ENCODE peak calls at places on chromosome 13, in eight cellular contexts. One of them, this sample, is unnamed.
A peak's percentile ranks its signal among the peaks of the same experiment; 100 is the strongest.

GRCh38 chr13:23909606-23910005 is 12.3 kb upstream of the C1QTNF9B start:
- DNase-seq in keratinocyte: no peak
- DNase-seq in upper lobe of left lung: no peak
- DNase-seq in body of pancreas: no peak
- DNase-seq in brain microvascular endothelial cell: no peak
- DNase-seq in fibroblast of lung: no peak
- DNase-seq in gastrocnemius medialis: no peak
- DNase-seq in A673: no peak
- DNase-seq in this sample: no peak

GRCh38 chr13:103788061-103788652 is 721.9 kb upstream of the SLC10A2 start:
- DNase-seq in brain microvascular endothelial cell: peak; percentile 14
- DNase-seq in fibroblast of lung: no peak
- DNase-seq in keratinocyte: no peak
- DNase-seq in upper lobe of left lung: no peak
- DNase-seq in gastrocnemius medialis: no peak
- DNase-seq in body of pancreas: no peak
- DNase-seq in A673: peak; percentile 4
- DNase-seq in this sample: peak; percentile 64

GRCh38 chr13:51879133-51879532 is 17.4 kb downstream of the CCDC70 start:
- DNase-seq in gastrocnemius medialis: no peak
- DNase-seq in A673: no peak
- DNase-seq in brain microvascular endothelial cell: no peak
- DNase-seq in body of pancreas: no peak
- DNase-seq in fibroblast of lung: no peak
- DNase-seq in upper lobe of left lung: no peak
- DNase-seq in keratinocyte: no peak
- DNase-seq in this sample: no peak

GRCh38 chr13:62432906-62433305 is 1017.3 kb upstream of the PCDH20 start:
- DNase-seq in body of pancreas: no peak
- DNase-seq in A673: no peak
- DNase-seq in brain microvascular endothelial cell: no peak
- DNase-seq in upper lobe of left lung: no peak
- DNase-seq in gastrocnemius medialis: no peak
- DNase-seq in keratinocyte: no peak
- DNase-seq in fibroblast of lung: no peak
- DNase-seq in this sample: no peak

GRCh38 chr13:99067160-99067985 is 89.5 kb upstream of the DOCK9 start:
- DNase-seq in upper lobe of left lung: no peak
- DNase-seq in body of pancreas: no peak
- DNase-seq in A673: no peak
- DNase-seq in gastrocnemius medialis: no peak
- DNase-seq in fibroblast of lung: peak; percentile 94
- DNase-seq in keratinocyte: peak; percentile 68
- DNase-seq in brain microvascular endothelial cell: peak; percentile 28
- DNase-seq in this sample: peak; percentile 33

GRCh38 chr13:43522788-43523187 is 264.0 kb downstream of the ENOX1 start:
- DNase-seq in upper lobe of left lung: no peak
- DNase-seq in A673: no peak
- DNase-seq in keratinocyte: no peak
- DNase-seq in body of pancreas: no peak
- DNase-seq in brain microvascular endothelial cell: peak; percentile 55
- DNase-seq in fibroblast of lung: peak; percentile 77
- DNase-seq in gastrocnemius medialis: no peak
- DNase-seq in this sample: no peak

GRCh38 chr13:84431646-84432045 is 549.4 kb upstream of the SLITRK1 start:
- DNase-seq in fibroblast of lung: peak; percentile 85
- DNase-seq in brain microvascular endothelial cell: no peak
- DNase-seq in body of pancreas: no peak
- DNase-seq in A673: peak; percentile 4
- DNase-seq in upper lobe of left lung: no peak
- DNase-seq in keratinocyte: no peak
- DNase-seq in gastrocnemius medialis: no peak
- DNase-seq in this sample: no peak

GRCh38 chr13:30224732-30225131 is 82.6 kb downstream of the KATNAL1 start:
- DNase-seq in upper lobe of left lung: no peak
- DNase-seq in brain microvascular endothelial cell: peak; percentile 42
- DNase-seq in fibroblast of lung: peak; percentile 49
- DNase-seq in keratinocyte: peak; percentile 17
- DNase-seq in gastrocnemius medialis: no peak
- DNase-seq in body of pancreas: no peak
- DNase-seq in A673: no peak
- DNase-seq in this sample: peak; percentile 22

GRCh38 chr13:35016362-35017148 is 74.5 kb downstream of the NBEA start:
- DNase-seq in brain microvascular endothelial cell: no peak
- DNase-seq in A673: no peak
- DNase-seq in body of pancreas: no peak
- DNase-seq in fibroblast of lung: peak; percentile 5
- DNase-seq in upper lobe of left lung: no peak
- DNase-seq in keratinocyte: no peak
- DNase-seq in gastrocnemius medialis: no peak
- DNase-seq in this sample: no peak

GRCh38 chr13:26060366-26060765 is 8.6 kb upstream of the SHISA2 start:
- DNase-seq in fibroblast of lung: no peak
- DNase-seq in keratinocyte: no peak
- DNase-seq in brain microvascular endothelial cell: no peak
- DNase-seq in gastrocnemius medialis: no peak
- DNase-seq in A673: no peak
- DNase-seq in upper lobe of left lung: no peak
- DNase-seq in body of pancreas: no peak
- DNase-seq in this sample: no peak

GRCh38 chr13:104837756-104838155 is 1697.7 kb downstream of the EFNB2 start:
- DNase-seq in body of pancreas: no peak
- DNase-seq in gastrocnemius medialis: no peak
- DNase-seq in A673: peak; percentile 11
- DNase-seq in keratinocyte: no peak
- DNase-seq in brain microvascular endothelial cell: no peak
- DNase-seq in upper lobe of left lung: no peak
- DNase-seq in fibroblast of lung: no peak
- DNase-seq in this sample: no peak

GRCh38 chr13:45445053-45445452 is 19.7 kb upstream of the COG3 start:
- DNase-seq in upper lobe of left lung: no peak
- DNase-seq in keratinocyte: no peak
- DNase-seq in brain microvascular endothelial cell: no peak
- DNase-seq in A673: no peak
- DNase-seq in fibroblast of lung: no peak
- DNase-seq in gastrocnemius medialis: no peak
- DNase-seq in body of pancreas: no peak
- DNase-seq in this sample: no peak

GRCh38 chr13:74287672-74288169 is 153.5 kb upstream of the KLF12 start:
- DNase-seq in fibroblast of lung: peak; percentile 81
- DNase-seq in A673: peak; percentile 86
- DNase-seq in upper lobe of left lung: peak; percentile 76
- DNase-seq in keratinocyte: no peak
- DNase-seq in brain microvascular endothelial cell: peak; percentile 80
- DNase-seq in body of pancreas: peak; percentile 69
- DNase-seq in gastrocnemius medialis: peak; percentile 26
- DNase-seq in this sample: peak; percentile 81

GRCh38 chr13:83819611-83820010 is 62.7 kb downstream of the SLITRK1 start:
- DNase-seq in fibroblast of lung: peak; percentile 65
- DNase-seq in brain microvascular endothelial cell: no peak
- DNase-seq in body of pancreas: no peak
- DNase-seq in A673: no peak
- DNase-seq in keratinocyte: no peak
- DNase-seq in gastrocnemius medialis: no peak
- DNase-seq in upper lobe of left lung: no peak
- DNase-seq in this sample: no peak

GRCh38 chr13:46961719-46962118 is 64.9 kb upstream of the HTR2A start:
- DNase-seq in fibroblast of lung: peak; percentile 82
- DNase-seq in A673: peak; percentile 7
- DNase-seq in gastrocnemius medialis: no peak
- DNase-seq in keratinocyte: no peak
- DNase-seq in brain microvascular endothelial cell: peak; percentile 76
- DNase-seq in body of pancreas: no peak
- DNase-seq in upper lobe of left lung: no peak
- DNase-seq in this sample: peak; percentile 75

GRCh38 chr13:23778879-23779278 is 110.3 kb downstream of the MIPEP start:
- DNase-seq in brain microvascular endothelial cell: peak; percentile 48
- DNase-seq in fibroblast of lung: peak; percentile 70
- DNase-seq in A673: no peak
- DNase-seq in gastrocnemius medialis: no peak
- DNase-seq in upper lobe of left lung: no peak
- DNase-seq in keratinocyte: no peak
- DNase-seq in body of pancreas: no peak
- DNase-seq in this sample: no peak

GRCh38 chr13:108915095-108915633 is 285.8 kb downstream of the MYO16 start:
- DNase-seq in upper lobe of left lung: no peak
- DNase-seq in fibroblast of lung: peak; percentile 35
- DNase-seq in keratinocyte: no peak
- DNase-seq in brain microvascular endothelial cell: peak; percentile 53
- DNase-seq in body of pancreas: no peak
- DNase-seq in A673: peak; percentile 66
- DNase-seq in gastrocnemius medialis: no peak
- DNase-seq in this sample: peak; percentile 38

GRCh38 chr13:50697746-50698526 is 145.6 kb downstream of the DLEU7 start:
- DNase-seq in fibroblast of lung: no peak
- DNase-seq in brain microvascular endothelial cell: no peak
- DNase-seq in A673: no peak
- DNase-seq in keratinocyte: no peak
- DNase-seq in upper lobe of left lung: no peak
- DNase-seq in gastrocnemius medialis: no peak
- DNase-seq in body of pancreas: no peak
- DNase-seq in this sample: no peak

GRCh38 chr13:30862707-30863106 is 43.4 kb upstream of the MEDAG start:
- DNase-seq in brain microvascular endothelial cell: peak; percentile 49
- DNase-seq in upper lobe of left lung: peak; percentile 36
- DNase-seq in fibroblast of lung: peak; percentile 76
- DNase-seq in gastrocnemius medialis: peak; percentile 39
- DNase-seq in A673: no peak
- DNase-seq in body of pancreas: no peak
- DNase-seq in keratinocyte: no peak
- DNase-seq in this sample: no peak

DNA sequence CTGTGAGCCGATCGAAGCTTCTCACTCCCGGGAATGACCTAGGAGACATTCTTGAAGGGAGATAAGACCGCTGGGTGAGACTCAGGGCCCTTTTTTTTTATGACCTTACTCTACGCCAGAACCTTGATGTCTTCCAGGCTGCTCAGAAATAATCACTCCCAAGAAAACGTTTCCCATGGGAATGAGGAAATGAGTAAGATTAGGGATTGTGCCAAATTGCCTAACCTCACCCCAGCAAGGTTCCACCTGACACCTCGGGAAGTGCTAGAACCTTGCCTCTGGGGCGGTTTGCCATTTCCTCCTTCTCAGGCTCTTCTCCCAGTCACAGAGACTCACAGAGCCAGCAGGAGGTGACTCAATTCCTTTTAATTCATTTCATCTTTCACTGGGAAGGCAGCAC is 2.3 kb downstream of the SLC46A3 start:
- DNase-seq in A673: no peak
- DNase-seq in keratinocyte: peak; percentile 76
- DNase-seq in body of pancreas: peak; percentile 54
- DNase-seq in fibroblast of lung: peak; percentile 40
- DNase-seq in upper lobe of left lung: peak; percentile 75
- DNase-seq in brain microvascular endothelial cell: peak; percentile 71
- DNase-seq in gastrocnemius medialis: no peak
- DNase-seq in this sample: peak; percentile 88
- TF ChIP-seq CTCF in A673: no peak
- TF ChIP-seq CTCF in keratinocyte: no peak
- TF ChIP-seq CTCF in body of pancreas: no peak
- TF ChIP-seq CTCF in fibroblast of lung: no peak
- TF ChIP-seq CTCF in upper lobe of left lung: no peak
- TF ChIP-seq CTCF in brain microvascular endothelial cell: no peak
- TF ChIP-seq CTCF in gastrocnemius medialis: no peak
- TF ChIP-seq CTCF in this sample: no peak

DNA sequence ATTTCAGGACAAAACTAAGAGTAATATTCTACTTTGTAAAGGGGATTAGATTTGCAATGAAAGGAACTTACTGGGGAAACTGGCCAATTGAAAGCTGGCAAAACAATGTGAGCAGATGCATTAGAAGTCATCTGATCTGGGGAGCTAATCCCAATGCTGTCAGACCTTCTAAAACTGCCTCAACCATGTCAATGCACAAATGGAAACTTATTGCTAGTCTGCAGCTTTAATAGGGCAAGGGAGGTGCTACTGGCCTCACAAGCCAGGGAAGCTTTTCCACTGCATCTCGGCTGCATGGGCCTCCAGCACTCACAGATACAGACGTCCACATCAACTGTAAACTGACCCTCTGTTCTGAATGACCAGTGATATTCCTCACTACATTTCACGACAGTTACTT is 154.2 kb downstream of the LHFPL6 start:
- DNase-seq in A673: peak; percentile 75
- DNase-seq in body of pancreas: no peak
- DNase-seq in keratinocyte: no peak
- DNase-seq in brain microvascular endothelial cell: no peak
- DNase-seq in fibroblast of lung: no peak
- DNase-seq in gastrocnemius medialis: no peak
- DNase-seq in upper lobe of left lung: no peak
- DNase-seq in this sample: peak; percentile 44
- H3K27me3 ChIP-seq in A673: no peaks in the 10 kb centered on the region
- H3K27me3 ChIP-seq in body of pancreas: no peaks in the 10 kb centered on the region
- H3K27me3 ChIP-seq in keratinocyte: no peaks in the 10 kb centered on the region
- H3K27me3 ChIP-seq in brain microvascular endothelial cell: no peaks in the 10 kb centered on the region
- H3K27me3 ChIP-seq in fibroblast of lung: no peaks in the 10 kb centered on the region
- H3K27me3 ChIP-seq in gastrocnemius medialis: no peaks in the 10 kb centered on the region
- H3K27me3 ChIP-seq in upper lobe of left lung: no peaks in the 10 kb centered on the region
- H3K27me3 ChIP-seq in this sample: no peaks in the 10 kb centered on the region

DNA sequence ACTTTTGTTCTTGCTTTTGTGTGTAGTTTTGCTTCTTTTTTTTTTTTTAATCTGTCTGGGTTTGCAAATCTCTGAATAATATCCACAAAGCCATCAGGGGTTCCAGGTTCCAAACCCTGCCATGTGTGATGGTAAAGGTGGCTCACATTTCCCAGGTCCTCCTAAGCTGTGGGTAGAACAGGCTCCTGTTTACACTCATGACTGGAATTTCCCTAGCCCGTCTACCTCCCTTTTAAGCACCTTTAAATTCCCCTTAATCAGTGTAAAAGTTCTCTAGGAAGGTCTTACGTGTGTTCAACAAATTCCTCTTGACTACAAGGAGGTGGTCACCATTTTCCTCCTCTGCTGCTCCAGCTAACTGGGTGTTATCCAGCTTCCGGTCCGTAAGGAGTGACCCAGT is 62.8 kb downstream of the EFNB2 start:
- DNase-seq in fibroblast of lung: no peak
- DNase-seq in body of pancreas: no peak
- DNase-seq in keratinocyte: no peak
- DNase-seq in gastrocnemius medialis: no peak
- DNase-seq in brain microvascular endothelial cell: no peak
- DNase-seq in upper lobe of left lung: no peak
- DNase-seq in A673: no peak
- DNase-seq in this sample: no peak
- H3K27ac ChIP-seq in fibroblast of lung: no peak overlapping the region
- H3K27ac ChIP-seq in body of pancreas: no peak overlapping the region
- H3K27ac ChIP-seq in keratinocyte: peak overlapping the region; percentile 94
- H3K27ac ChIP-seq in gastrocnemius medialis: no peak overlapping the region
- H3K27ac ChIP-seq in brain microvascular endothelial cell: peak overlapping the region; percentile 3
- H3K27ac ChIP-seq in upper lobe of left lung: no peak overlapping the region
- H3K27ac ChIP-seq in A673: no peak overlapping the region
- H3K27ac ChIP-seq in this sample: peak overlapping the region; percentile 77

DNA sequence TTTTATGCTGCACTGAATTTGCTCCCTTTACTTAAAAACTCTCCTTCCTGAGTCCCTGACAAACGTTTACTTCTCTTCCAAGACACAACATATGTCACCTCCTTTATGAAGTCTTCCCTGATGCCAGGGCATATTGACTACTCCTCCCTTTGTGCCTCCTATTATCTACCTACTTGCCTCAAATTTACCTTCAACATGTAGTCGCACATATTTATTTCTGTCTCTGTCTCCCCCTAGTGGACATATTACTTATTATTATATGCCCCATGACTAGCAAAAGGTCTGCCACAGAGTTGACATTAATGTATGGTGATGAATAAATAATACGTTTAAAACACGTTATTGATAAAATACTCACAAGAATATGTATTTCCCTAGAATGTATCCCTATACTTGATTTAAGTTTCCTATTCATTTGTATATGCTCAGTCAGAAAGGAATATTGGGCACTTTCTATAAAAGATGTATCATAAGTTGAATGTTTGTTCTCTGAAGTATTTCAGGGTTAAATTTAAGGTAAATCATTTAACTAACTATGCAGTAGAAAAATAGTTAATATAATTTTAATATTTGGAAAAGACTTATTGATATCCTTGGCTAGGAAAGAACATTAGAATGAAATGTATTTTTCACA is 250.3 kb upstream of the ATXN8OS start:
- DNase-seq in fibroblast of lung: peak; percentile 22
- DNase-seq in A673: peak; percentile 58
- DNase-seq in keratinocyte: no peak
- DNase-seq in body of pancreas: no peak
- DNase-seq in upper lobe of left lung: no peak
- DNase-seq in brain microvascular endothelial cell: no peak
- DNase-seq in gastrocnemius medialis: no peak
- DNase-seq in this sample: peak; percentile 37
- TF ChIP-seq CTCF in fibroblast of lung: peak; percentile 53
- TF ChIP-seq CTCF in A673: peak; percentile 82
- TF ChIP-seq CTCF in keratinocyte: peak; percentile 44
- TF ChIP-seq CTCF in body of pancreas: peak; percentile 70
- TF ChIP-seq CTCF in upper lobe of left lung: peak; percentile 34
- TF ChIP-seq CTCF in brain microvascular endothelial cell: peak; percentile 40
- TF ChIP-seq CTCF in gastrocnemius medialis: no peak
- TF ChIP-seq CTCF in this sample: peak; percentile 56

This sample was measured in cardiac muscle cell.